ENCODE peak calls at places on chromosome 12, in four cellular contexts. N is IMR-90, R is transverse colon, H is adrenal gland. B is an unnamed sample.

GRCh38 chr12:5511644-5512584 is 80.0 kb downstream of the NTF3 start:
- DNase-seq in N (peak; percentile 44), R (peak; percentile 34), H (no peak), B (peak; percentile 22)

GRCh38 chr12:132349501-132350131 is 20.2 kb upstream of the GALNT9 start:
- DNase-seq in N (no peak), R (no peak), H (no peak), B (no peak)

GRCh38 chr12:67797769-67798168 is 149.2 kb downstream of the DYRK2 start:
- DNase-seq in N (peak; percentile 11), R (no peak), H (no peak), B (no peak)

GRCh38 chr12:52518574-52519469 is 1.4 kb downstream of the KRT5 start:
- DNase-seq in N (no peak), R (no peak), H (no peak), B (no peak)

GRCh38 chr12:41014643-41015020 is 173.5 kb upstream of the PDZRN4 start:
- DNase-seq in N (peak; percentile 0), R (no peak), H (no peak), B (no peak)

GRCh38 chr12:3304436-3305135 is 186.4 kb upstream of the PRMT8 start:
- DNase-seq in N (peak; percentile 85), R (no peak), H (no peak), B (no peak)

GRCh38 chr12:75978677-75979076 is 52.9 kb downstream of the PHLDA1 start:
- DNase-seq in N (no peak), R (no peak), H (no peak), B (no peak)

GRCh38 chr12:117151195-117152031 is 38.9 kb downstream of the FBXO21 start:
- DNase-seq in N (peak; percentile 41), R (no peak), H (peak; percentile 78), B (peak; percentile 30)

GRCh38 chr12:3992945-3993344 is 119.7 kb upstream of the PARP11 start:
- DNase-seq in N (no peak), R (no peak), H (no peak), B (no peak)

GRCh38 chr12:30420561-30420960 is 275.1 kb downstream of the IPO8 start:
- DNase-seq in N (peak; percentile 1), R (no peak), H (no peak), B (no peak)

GRCh38 chr12:130862161-130862560 is 9.7 kb upstream of the RAN start:
- DNase-seq in N (no peak), R (no peak), H (no peak), B (no peak)

GRCh38 chr12:19757317-19757877 is 318.1 kb downstream of the AEBP2 start:
- DNase-seq in N (peak; percentile 64), R (no peak), H (no peak), B (no peak)

GRCh38 chr12:15931590-15932053 is 20.5 kb downstream of the DERA start:
- DNase-seq in N (no peak), R (no peak), H (no peak), B (no peak)

GRCh38 chr12:121812320-121812871 is 8.6 kb downstream of the SETD1B start:
- DNase-seq in N (peak; percentile 64), R (peak; percentile 83), H (peak; percentile 82), B (peak; percentile 63)

GRCh38 chr12:27922591-27923139 is 49.9 kb downstream of the PTHLH start:
- DNase-seq in N (peak; percentile 66), R (no peak), H (peak; percentile 64), B (peak; percentile 17)

GRCh38 chr12:131391399-131391798 is 319.5 kb upstream of the SFSWAP start:
- DNase-seq in N (no peak), R (no peak), H (no peak), B (no peak)

GRCh38 chr12:6698352-6699046 is 2.1 kb downstream of the PIANP start:
- DNase-seq in N (no peak), R (no peak), H (no peak), B (no peak)
- H3K27me3 ChIP-seq in N (peaks cover under 1% of the 10 kb centered on the region), R (peaks cover 60% of the 10 kb centered on the region), H (peaks cover 48% of the 10 kb centered on the region), B (peaks cover 21% of the 10 kb centered on the region)

DNA sequence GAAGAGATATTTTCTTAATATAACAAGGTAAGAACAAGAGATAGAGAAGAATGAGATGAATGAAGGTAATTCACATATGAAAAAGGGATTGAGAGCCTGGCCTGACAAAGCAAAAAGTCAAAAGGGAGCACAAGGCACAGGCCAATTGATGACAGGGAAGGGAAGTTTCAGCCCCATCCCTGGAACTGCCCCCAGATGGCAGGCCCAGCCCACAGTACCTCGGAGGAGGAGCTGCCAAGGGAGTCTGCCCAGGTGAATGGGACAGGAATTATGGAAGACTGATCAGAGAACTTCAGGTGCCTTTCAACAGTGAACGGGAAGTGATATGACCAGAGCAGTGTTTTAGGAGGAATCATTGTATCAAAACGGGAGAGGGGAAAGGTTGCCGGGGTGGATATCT is 15.7 kb downstream of the SNRPF start:
- DNase-seq in N (no peak), R (no peak), H (no peak), B (no peak)
- TF ChIP-seq POLR2A in N (no peak), R (no peak), H (no peak), B (no peak)

GRCh38 chr12:65184176-65184857 is 14.9 kb downstream of the LEMD3 start:
- DNase-seq in N (no peak), R (no peak), H (no peak), B (no peak)
- H3K27me3 ChIP-seq in N (no peaks in the 10 kb centered on the region), R (no peaks in the 10 kb centered on the region), H (no peaks in the 10 kb centered on the region), B (no peaks in the 10 kb centered on the region)

DNA sequence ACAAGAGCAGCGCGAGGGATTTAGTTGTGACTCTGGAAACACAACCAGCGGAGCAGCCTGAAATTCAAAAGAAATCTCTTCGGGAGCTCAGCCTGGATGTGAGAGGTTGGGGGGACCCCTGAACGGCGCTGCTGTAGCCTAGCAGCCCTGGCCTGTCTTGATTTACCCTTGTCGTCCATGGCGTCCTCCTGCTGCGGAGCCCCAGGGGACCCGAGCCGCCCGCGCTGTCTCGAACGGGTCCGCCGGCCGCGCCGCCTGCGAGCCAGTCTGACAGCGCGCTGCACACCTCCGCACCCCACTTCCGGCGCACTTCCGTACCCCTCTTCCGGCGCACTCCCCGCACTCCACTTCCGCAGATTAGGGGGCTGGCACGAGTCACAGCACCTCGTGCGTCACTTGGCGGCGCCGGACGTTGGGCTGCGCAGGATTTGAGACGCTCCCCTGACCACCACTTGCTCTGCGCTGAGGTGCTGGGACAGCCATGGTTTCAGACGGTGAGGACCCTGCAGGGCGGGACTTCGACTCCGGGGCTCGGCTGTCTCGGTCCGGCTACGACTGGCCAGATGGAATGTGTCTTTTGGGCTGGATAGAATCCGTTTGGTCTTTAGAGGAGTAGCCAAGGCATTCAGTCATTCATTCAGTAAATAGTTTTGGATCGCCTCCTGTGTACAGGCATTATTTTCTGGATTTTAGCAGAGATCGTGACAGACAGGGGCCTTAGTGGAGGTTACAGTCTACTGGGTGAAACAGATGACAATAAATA is at the start of the genes EIF2B1 and GTF2H3:
- DNase-seq in N (peak; percentile 96), R (peak; percentile 97), H (peak; percentile 94), B (peak; percentile 94)
- TF ChIP-seq POLR2A in N (peak; percentile 95), R (peak; percentile 82), H (peak; percentile 85), B (peak; percentile 38)

GRCh38 chr12:113088037-113088436 is 31.5 kb downstream of the DTX1 start:
- DNase-seq in N (no peak), R (no peak), H (no peak), B (no peak)

GRCh38 chr12:113090740-113091139 is 34.2 kb downstream of the DTX1 start:
- DNase-seq in N (no peak), R (no peak), H (no peak), B (no peak)

GRCh38 chr12:113088971-113089756 is 32.6 kb downstream of the DTX1 start:
- DNase-seq in N (no peak), R (peak; percentile 28), H (no peak), B (no peak)

GRCh38 chr12:113091506-113091905 is 35.0 kb downstream of the DTX1 start:
- DNase-seq in N (no peak), R (no peak), H (no peak), B (no peak)

DNA sequence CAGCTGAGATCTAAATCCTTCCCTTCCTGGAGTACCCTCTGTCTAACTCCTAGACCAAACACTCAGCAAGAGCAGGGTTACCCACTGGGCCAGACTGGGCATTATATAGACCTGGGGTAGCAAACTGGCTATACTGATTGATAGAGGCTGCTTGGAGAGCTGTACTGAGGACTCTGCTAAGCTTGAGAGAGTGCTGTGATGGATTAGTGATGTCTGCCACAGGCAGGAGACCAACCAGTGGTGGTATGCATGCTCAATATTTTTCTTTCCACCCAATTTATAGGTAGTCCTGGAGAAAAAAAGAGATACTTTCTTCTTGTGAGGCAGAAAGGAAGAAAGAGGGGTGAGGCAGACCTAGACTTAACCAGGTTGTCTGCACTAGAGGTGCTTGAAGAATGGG is 33.3 kb downstream of the DTX1 start:
- DNase-seq in N (no peak), R (no peak), H (no peak), B (no peak)
- H3K27me3 ChIP-seq in N (peaks cover 14% of the 10 kb centered on the region), R (peaks cover 47% of the 10 kb centered on the region), H (no peaks in the 10 kb centered on the region), B (no peaks in the 10 kb centered on the region)

GRCh38 chr12:101066489-101066888 is 143.5 kb downstream of the SLC5A8 start:
- DNase-seq in N (no peak), R (no peak), H (no peak), B (no peak)

GRCh38 chr12:101068402-101068801 is 141.6 kb downstream of the SLC5A8 start:
- DNase-seq in N (no peak), R (no peak), H (no peak), B (no peak)

DNA sequence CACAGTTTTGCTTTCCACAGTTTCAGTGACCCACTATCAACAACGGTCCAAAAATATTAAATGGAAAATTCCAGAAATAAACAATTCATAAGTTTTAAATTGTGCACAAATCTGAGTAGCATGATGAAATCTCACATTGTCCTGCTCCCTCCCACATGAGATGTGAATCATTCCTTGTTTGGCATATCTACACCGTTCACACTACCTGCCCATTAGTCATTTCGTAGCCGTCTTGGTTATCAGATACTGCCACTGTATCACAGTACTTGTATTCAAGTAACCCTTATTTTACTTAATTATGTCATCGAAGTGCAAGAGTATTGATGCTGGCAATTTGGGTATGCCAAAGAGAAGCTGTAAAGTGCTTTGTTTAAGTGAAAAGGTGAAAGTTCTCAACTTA is 145.3 kb downstream of the SLC5A8 start:
- DNase-seq in N (no peak), R (no peak), H (no peak), B (no peak)
- TF ChIP-seq POLR2A in N (no peak), R (no peak), H (no peak), B (no peak)

GRCh38 chr12:109724321-109724892 is 10.8 kb downstream of the FAM222A start:
- DNase-seq in N (no peak), R (no peak), H (peak; percentile 20), B (no peak)
- H3K27me3 ChIP-seq in N (peaks cover 38% of the 10 kb centered on the region), R (no peaks in the 10 kb centered on the region), H (no peaks in the 10 kb centered on the region), B (no peaks in the 10 kb centered on the region)

B was measured in prostate gland.